ENCODE peak calls at places on chromosomes 16 and 17, in seven cellular contexts. J is BE2C, D is AG10803, F is astrocyte of the spinal cord, R is lower leg skin, B is right lobe of liver, E is AG04450. X is an unnamed sample.

GRCh38 chr17:52157603-52158449 is 688 bp downstream of the CA10 start:
- DNase-seq in J (peak; percentile 43), D (no peak), F (no peak), R (no peak), B (peak; percentile 16), E (no peak), X (peak; percentile 46)

GRCh38 chr17:63015824-63016223 is 49.8 kb downstream of the TANC2 start:
- DNase-seq in J (no peak), D (no peak), F (no peak), R (no peak), B (no peak), E (no peak), X (no peak)

GRCh38 chr16:10984509-10984908 is 40.1 kb downstream of the CLEC16A start:
- DNase-seq in J (no peak), D (peak; percentile 45), F (peak; percentile 68), R (no peak), B (no peak), E (peak; percentile 65), X (no peak)

GRCh38 chr16:49513040-49513439 is 139.4 kb downstream of the C16orf78 start:
- DNase-seq in J (peak; percentile 44), D (no peak), F (no peak), R (no peak), B (no peak), E (no peak), X (no peak)

GRCh38 chr17:42632949-42633444 is 23.5 kb downstream of the TUBG1 start:
- DNase-seq in J (no peak), D (no peak), F (no peak), R (no peak), B (no peak), E (no peak), X (no peak)

GRCh38 chr16:66544358-66544757 is 5.6 kb downstream of the TK2 start:
- DNase-seq in J (no peak), D (no peak), F (no peak), R (peak; percentile 40), B (no peak), E (no peak), X (no peak)

GRCh38 chr17:3033741-3034577 is 29.4 kb downstream of the OR1D5 start:
- DNase-seq in J (no peak), D (no peak), F (no peak), R (peak; percentile 81), B (no peak), E (no peak), X (no peak)

GRCh38 chr16:50310308-50311133 is 44.2 kb downstream of the ADCY7 start:
- DNase-seq in J (no peak), D (no peak), F (no peak), R (peak; percentile 83), B (no peak), E (no peak), X (no peak)

GRCh38 chr17:35796942-35797341 is 1.5 kb upstream of the MMP28 start:
- DNase-seq in J (no peak), D (no peak), F (no peak), R (no peak), B (no peak), E (no peak), X (no peak)

GRCh38 chr17:19384723-19385391 is 2.1 kb downstream of the MFAP4 start:
- DNase-seq in J (peak; percentile 63), D (peak; percentile 97), F (peak; percentile 85), R (peak; percentile 98), B (peak; percentile 18), E (peak; percentile 88), X (no peak)

GRCh38 chr16:7014756-7015155 is 317.9 kb upstream of the RBFOX1 start:
- DNase-seq in J (no peak), D (no peak), F (no peak), R (no peak), B (no peak), E (no peak), X (no peak)

GRCh38 chr16:12541672-12542071 is 262.0 kb downstream of the CPPED1 start:
- DNase-seq in J (no peak), D (peak; percentile 28), F (no peak), R (no peak), B (no peak), E (no peak), X (no peak)

GRCh38 chr16:1308036-1308976 is 1.1 kb upstream of the UBE2I start:
- DNase-seq in J (no peak), D (peak; percentile 41), F (peak; percentile 38), R (no peak), B (no peak), E (no peak), X (no peak)

GRCh38 chr17:78315355-78316114 is 44.3 kb downstream of the SOCS3 start:
- DNase-seq in J (no peak), D (peak; percentile 83), F (peak; percentile 98), R (peak; percentile 96), B (peak; percentile 76), E (peak; percentile 70), X (peak; percentile 96)

GRCh38 chr16:78249056-78249455 is 149.6 kb downstream of the WWOX start:
- DNase-seq in J (no peak), D (no peak), F (no peak), R (no peak), B (peak; percentile 85), E (no peak), X (no peak)

GRCh38 chr17:6913608-6914443 is 82.0 kb upstream of the ALOX12 start:
- DNase-seq in J (peak; percentile 74), D (peak; percentile 51), F (peak; percentile 44), R (peak; percentile 94), B (peak; percentile 68), E (no peak), X (no peak)

GRCh38 chr17:80986816-80987480 is 4.7 kb upstream of the CHMP6 start:
- DNase-seq in J (no peak), D (no peak), F (no peak), R (no peak), B (no peak), E (no peak), X (no peak)

GRCh38 chr16:87580855-87581261 is 21.4 kb upstream of the JPH3 start:
- DNase-seq in J (peak; percentile 48), D (peak; percentile 63), F (peak; percentile 57), R (no peak), B (no peak), E (no peak), X (no peak)

GRCh38 chr16:86821933-86822332 is 243.6 kb downstream of the FOXL1 start:
- DNase-seq in J (no peak), D (no peak), F (no peak), R (no peak), B (no peak), E (no peak), X (no peak)

GRCh38 chr17:79577485-79578187 is 33.2 kb downstream of the RBFOX3 start:
- DNase-seq in J (no peak), D (no peak), F (no peak), R (no peak), B (no peak), E (no peak), X (no peak)

GRCh38 chr17:6084226-6085161 is 14.3 kb downstream of the WSCD1 start:
- DNase-seq in J (no peak), D (no peak), F (peak; percentile 44), R (no peak), B (no peak), E (no peak), X (no peak)

GRCh38 chr17:57463103-57463885 is 207.0 kb downstream of the MSI2 start:
- DNase-seq in J (no peak), D (peak; percentile 72), F (peak; percentile 90), R (no peak), B (no peak), E (no peak), X (no peak)

GRCh38 chr17:39002991-39003715 is 36.0 kb upstream of the FBXO47 start:
- DNase-seq in J (no peak), D (peak; percentile 86), F (peak; percentile 9), R (peak; percentile 95), B (peak; percentile 30), E (no peak), X (no peak)

GRCh38 chr17:44761932-44762810 is 3.4 kb downstream of the ADAM11 start:
- DNase-seq in J (no peak), D (no peak), F (no peak), R (no peak), B (no peak), E (no peak), X (no peak)
- TF ChIP-seq CTCF in J (no peak), D (peak; percentile 8), F (no peak), R (no peak), B (no peak), E (no peak), X (no peak)

GRCh38 chr17:33949100-33949499 is 306.0 kb upstream of the CCL2 start:
- DNase-seq in J (peak; percentile 73), D (peak; percentile 2), F (no peak), R (peak; percentile 42), B (no peak), E (no peak), X (no peak)
- TF ChIP-seq CTCF in J (peak; percentile 86), D (peak; percentile 21), F (no peak), R (no peak), B (no peak), E (peak; percentile 8), X (no peak)

GRCh38 chr16:85607331-85607765 is 5.8 kb upstream of the GSE1 start:
- DNase-seq in J (peak; percentile 57), D (no peak), F (no peak), R (no peak), B (no peak), E (no peak), X (no peak)

GRCh38 chr16:85608515-85608885 is 4.6 kb upstream of the GSE1 start:
- DNase-seq in J (no peak), D (no peak), F (no peak), R (no peak), B (no peak), E (no peak), X (no peak)

GRCh38 chr16:85608887-85609286 is 4.2 kb upstream of the GSE1 start:
- DNase-seq in J (no peak), D (no peak), F (no peak), R (no peak), B (no peak), E (no peak), X (no peak)

GRCh38 chr16:85606920-85607319 is 6.2 kb upstream of the GSE1 start:
- DNase-seq in J (no peak), D (no peak), F (no peak), R (no peak), B (no peak), E (no peak), X (no peak)

DNA sequence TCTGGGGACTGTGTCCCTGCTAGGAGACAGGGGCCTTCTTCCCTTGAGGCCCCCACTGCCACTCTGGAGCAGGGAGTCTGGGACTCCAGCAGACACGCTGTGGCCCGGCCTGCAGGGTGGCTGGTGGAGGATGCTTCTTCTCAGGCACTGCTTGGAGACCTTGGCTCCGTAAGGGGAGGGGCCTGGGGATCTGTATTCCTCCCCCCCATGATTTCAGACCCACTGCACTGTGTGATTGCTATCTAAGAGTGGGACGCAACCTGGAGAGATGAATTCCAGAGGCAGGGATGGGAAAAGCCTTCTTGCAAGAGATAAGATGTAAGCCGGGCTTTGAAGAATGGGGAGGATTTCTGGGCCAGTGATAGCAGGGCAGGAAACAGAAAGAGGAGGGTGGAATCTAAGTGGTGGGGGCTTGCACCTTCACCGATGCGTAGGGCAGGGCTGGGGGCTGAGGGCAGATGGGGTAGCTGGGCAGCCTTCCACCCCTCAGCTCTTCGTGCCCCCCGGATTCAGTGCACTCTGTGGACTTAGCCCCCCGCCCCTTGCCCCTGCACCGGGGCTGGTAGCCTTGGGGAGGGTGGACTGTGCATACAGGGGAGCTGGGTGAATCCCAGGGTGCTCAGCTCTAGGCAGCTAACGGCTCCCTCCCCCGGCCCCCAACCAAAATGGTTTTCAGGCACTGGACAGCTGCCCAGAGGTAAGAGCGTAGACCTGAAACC is 5.2 kb upstream of the GSE1 start:
- DNase-seq in J (peak; percentile 61), D (no peak), F (no peak), R (no peak), B (no peak), E (no peak), X (no peak)
- TF ChIP-seq CTCF in J (no peak), D (no peak), F (no peak), R (no peak), B (no peak), E (no peak), X (no peak)

GRCh38 chr17:8631554-8631877 is 991 bp upstream of the MYH10 start:
- DNase-seq in J (no peak), D (no peak), F (peak; percentile 16), R (no peak), B (no peak), E (no peak), X (no peak)
- TF ChIP-seq CTCF in J (no peak), D (no peak), F (no peak), R (no peak), B (no peak), E (no peak), X (no peak)